ENCODE peak calls at places on chromosomes 16 and 17, in seven cellular contexts. One of them, this sample, is unnamed.
A peak's percentile ranks its signal among the peaks of the same experiment; 100 is the strongest.

GRCh38 chr17:76204277-76204676 is 36.0 kb downstream of the RNF157 start:
- DNase-seq in esophagus squamous epithelium: no peak
- DNase-seq in pancreas: no peak
- DNase-seq in ascending aorta: no peak
- DNase-seq in colonic mucosa: no peak
- DNase-seq in Calu3: no peak
- DNase-seq in RWPE1: peak; percentile 86
- DNase-seq in this sample: no peak

GRCh38 chr16:77410449-77410848 is 24.4 kb downstream of the ADAMTS18 start:
- DNase-seq in esophagus squamous epithelium: no peak
- DNase-seq in pancreas: no peak
- DNase-seq in ascending aorta: no peak
- DNase-seq in colonic mucosa: no peak
- DNase-seq in Calu3: no peak
- DNase-seq in RWPE1: no peak
- DNase-seq in this sample: no peak

GRCh38 chr17:33369149-33369548 is 76.1 kb upstream of the ASIC2 start:
- DNase-seq in esophagus squamous epithelium: no peak
- DNase-seq in pancreas: no peak
- DNase-seq in ascending aorta: no peak
- DNase-seq in colonic mucosa: no peak
- DNase-seq in Calu3: no peak
- DNase-seq in RWPE1: peak; percentile 18
- DNase-seq in this sample: no peak

GRCh38 chr17:2954898-2955445 is 108.4 kb downstream of the OR1D5 start:
- DNase-seq in esophagus squamous epithelium: no peak
- DNase-seq in pancreas: peak; percentile 18
- DNase-seq in ascending aorta: peak; percentile 15
- DNase-seq in colonic mucosa: no peak
- DNase-seq in Calu3: peak; percentile 67
- DNase-seq in RWPE1: peak; percentile 86
- DNase-seq in this sample: no peak

GRCh38 chr17:29734640-29735039 is 111.9 kb upstream of the CORO6 start:
- DNase-seq in esophagus squamous epithelium: no peak
- DNase-seq in pancreas: no peak
- DNase-seq in ascending aorta: no peak
- DNase-seq in colonic mucosa: no peak
- DNase-seq in Calu3: no peak
- DNase-seq in RWPE1: no peak
- DNase-seq in this sample: no peak

GRCh38 chr16:77853125-77853524 is 64.8 kb downstream of the VAT1L start:
- DNase-seq in esophagus squamous epithelium: no peak
- DNase-seq in pancreas: no peak
- DNase-seq in ascending aorta: peak; percentile 3
- DNase-seq in colonic mucosa: no peak
- DNase-seq in Calu3: no peak
- DNase-seq in RWPE1: no peak
- DNase-seq in this sample: no peak

GRCh38 chr16:54284319-54284930 is 2.2 kb downstream of the IRX3 start:
- DNase-seq in esophagus squamous epithelium: no peak
- DNase-seq in pancreas: peak; percentile 29
- DNase-seq in ascending aorta: peak; percentile 60
- DNase-seq in colonic mucosa: no peak
- DNase-seq in Calu3: peak; percentile 60
- DNase-seq in RWPE1: peak; percentile 16
- DNase-seq in this sample: peak; percentile 35

GRCh38 chr17:79022507-79022991 is 1.4 kb upstream of the C1QTNF1 start:
- DNase-seq in esophagus squamous epithelium: no peak
- DNase-seq in pancreas: no peak
- DNase-seq in ascending aorta: peak; percentile 90
- DNase-seq in colonic mucosa: no peak
- DNase-seq in Calu3: no peak
- DNase-seq in RWPE1: no peak
- DNase-seq in this sample: no peak

GRCh38 chr17:80025140-80025539 is 10.5 kb downstream of the TBC1D16 start:
- DNase-seq in esophagus squamous epithelium: no peak
- DNase-seq in pancreas: no peak
- DNase-seq in ascending aorta: no peak
- DNase-seq in colonic mucosa: no peak
- DNase-seq in Calu3: no peak
- DNase-seq in RWPE1: no peak
- DNase-seq in this sample: no peak

GRCh38 chr16:78094166-78094565 is 5.3 kb upstream of the WWOX start:
- DNase-seq in esophagus squamous epithelium: no peak
- DNase-seq in pancreas: no peak
- DNase-seq in ascending aorta: no peak
- DNase-seq in colonic mucosa: no peak
- DNase-seq in Calu3: no peak
- DNase-seq in RWPE1: no peak
- DNase-seq in this sample: no peak

GRCh38 chr16:49464093-49464492 is 90.5 kb downstream of the C16orf78 start:
- DNase-seq in esophagus squamous epithelium: no peak
- DNase-seq in pancreas: no peak
- DNase-seq in ascending aorta: peak; percentile 1
- DNase-seq in colonic mucosa: peak; percentile 2
- DNase-seq in Calu3: no peak
- DNase-seq in RWPE1: no peak
- DNase-seq in this sample: no peak

GRCh38 chr16:27539120-27539519 is 10.6 kb downstream of the GTF3C1 start:
- DNase-seq in esophagus squamous epithelium: no peak
- DNase-seq in pancreas: no peak
- DNase-seq in ascending aorta: no peak
- DNase-seq in colonic mucosa: no peak
- DNase-seq in Calu3: no peak
- DNase-seq in RWPE1: no peak
- DNase-seq in this sample: no peak

GRCh38 chr17:75518983-75519540 is 2.7 kb downstream of the TSEN54 start:
- DNase-seq in esophagus squamous epithelium: no peak
- DNase-seq in pancreas: no peak
- DNase-seq in ascending aorta: no peak
- DNase-seq in colonic mucosa: no peak
- DNase-seq in Calu3: no peak
- DNase-seq in RWPE1: no peak
- DNase-seq in this sample: no peak

GRCh38 chr16:50835358-50836060 is 93.6 kb downstream of the CYLD start:
- DNase-seq in esophagus squamous epithelium: no peak
- DNase-seq in pancreas: no peak
- DNase-seq in ascending aorta: peak; percentile 31
- DNase-seq in colonic mucosa: no peak
- DNase-seq in Calu3: no peak
- DNase-seq in RWPE1: no peak
- DNase-seq in this sample: no peak

GRCh38 chr16:19831678-19832077 is 53.0 kb downstream of the GPRC5B start:
- DNase-seq in esophagus squamous epithelium: no peak
- DNase-seq in pancreas: no peak
- DNase-seq in ascending aorta: no peak
- DNase-seq in colonic mucosa: no peak
- DNase-seq in Calu3: peak; percentile 27
- DNase-seq in RWPE1: peak; percentile 9
- DNase-seq in this sample: no peak

GRCh38 chr16:22728167-22728836 is 85.7 kb upstream of the HS3ST2 start:
- DNase-seq in esophagus squamous epithelium: no peak
- DNase-seq in pancreas: no peak
- DNase-seq in ascending aorta: no peak
- DNase-seq in colonic mucosa: no peak
- DNase-seq in Calu3: no peak
- DNase-seq in RWPE1: no peak
- DNase-seq in this sample: no peak

GRCh38 chr17:28716740-28717577 is 709 bp downstream of the RAB34 start:
- DNase-seq in esophagus squamous epithelium: no peak
- DNase-seq in pancreas: no peak
- DNase-seq in ascending aorta: peak; percentile 73
- DNase-seq in colonic mucosa: peak; percentile 34
- DNase-seq in Calu3: no peak
- DNase-seq in RWPE1: no peak
- DNase-seq in this sample: no peak

GRCh38 chr17:76345377-76345945 is 8.3 kb downstream of the PRPSAP1 start:
- DNase-seq in esophagus squamous epithelium: no peak
- DNase-seq in pancreas: no peak
- DNase-seq in ascending aorta: no peak
- DNase-seq in colonic mucosa: no peak
- DNase-seq in Calu3: no peak
- DNase-seq in RWPE1: no peak
- DNase-seq in this sample: no peak

GRCh38 chr17:81870978-81871386 is at the start of gene ARHGDIA:
- DNase-seq in esophagus squamous epithelium: peak; percentile 82
- DNase-seq in pancreas: no peak
- DNase-seq in ascending aorta: no peak
- DNase-seq in colonic mucosa: no peak
- DNase-seq in Calu3: no peak
- DNase-seq in RWPE1: no peak
- DNase-seq in this sample: no peak

GRCh38 chr17:59534583-59534982 is 30.8 kb upstream of the DHX40 start:
- DNase-seq in esophagus squamous epithelium: no peak
- DNase-seq in pancreas: no peak
- DNase-seq in ascending aorta: no peak
- DNase-seq in colonic mucosa: no peak
- DNase-seq in Calu3: no peak
- DNase-seq in RWPE1: no peak
- DNase-seq in this sample: no peak
- TF ChIP-seq CTCF in esophagus squamous epithelium: no peak
- TF ChIP-seq CTCF in pancreas: no peak
- TF ChIP-seq CTCF in ascending aorta: no peak
- TF ChIP-seq CTCF in colonic mucosa: no peak
- TF ChIP-seq CTCF in Calu3: no peak
- TF ChIP-seq CTCF in RWPE1: peak; percentile 14
- TF ChIP-seq CTCF in this sample: no peak

GRCh38 chr17:65169691-65170090 is 32.5 kb downstream of the RGS9 start:
- DNase-seq in esophagus squamous epithelium: no peak
- DNase-seq in pancreas: no peak
- DNase-seq in ascending aorta: no peak
- DNase-seq in colonic mucosa: no peak
- DNase-seq in Calu3: no peak
- DNase-seq in RWPE1: no peak
- DNase-seq in this sample: no peak
- TF ChIP-seq CTCF in esophagus squamous epithelium: no peak
- TF ChIP-seq CTCF in pancreas: no peak
- TF ChIP-seq CTCF in ascending aorta: no peak
- TF ChIP-seq CTCF in colonic mucosa: no peak
- TF ChIP-seq CTCF in Calu3: no peak
- TF ChIP-seq CTCF in RWPE1: no peak
- TF ChIP-seq CTCF in this sample: no peak

DNA sequence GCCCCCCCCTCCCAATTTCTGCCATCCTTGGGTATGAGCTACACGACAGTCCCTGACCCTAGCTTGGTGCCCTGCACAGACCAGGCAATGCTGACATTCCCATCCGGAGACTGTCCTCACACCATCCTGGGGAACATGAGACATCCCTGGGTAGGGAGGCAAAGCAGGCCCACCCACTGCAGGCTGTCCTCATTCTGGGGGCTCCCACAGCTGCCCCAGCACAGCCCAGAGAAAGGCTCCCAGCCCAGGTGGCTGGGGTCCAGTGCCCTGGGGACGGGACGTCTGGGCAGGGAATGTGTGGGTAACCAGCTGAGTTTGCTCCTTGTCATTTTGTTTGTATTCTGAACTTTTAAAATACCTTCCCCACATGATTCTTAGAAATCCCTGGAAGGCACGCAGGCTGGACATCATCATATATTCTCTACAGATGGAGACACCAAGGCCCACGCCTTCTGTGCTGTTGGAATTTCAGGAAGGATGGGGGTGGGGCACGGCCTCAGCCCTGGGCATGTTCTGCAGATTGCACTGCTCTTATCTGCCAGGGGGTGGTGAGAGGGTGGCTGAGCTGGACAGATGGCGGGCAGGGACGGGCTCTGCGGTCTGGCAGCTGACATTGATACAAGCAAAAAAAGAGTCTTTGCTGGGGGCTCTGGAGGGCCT is 28.5 kb downstream of the LRRC75A start:
- DNase-seq in esophagus squamous epithelium: no peak
- DNase-seq in pancreas: peak; percentile 67
- DNase-seq in ascending aorta: peak; percentile 75
- DNase-seq in colonic mucosa: peak; percentile 93
- DNase-seq in Calu3: peak; percentile 50
- DNase-seq in RWPE1: peak; percentile 56
- DNase-seq in this sample: no peak
- TF ChIP-seq CTCF in esophagus squamous epithelium: no peak
- TF ChIP-seq CTCF in pancreas: peak; percentile 8
- TF ChIP-seq CTCF in ascending aorta: peak; percentile 29
- TF ChIP-seq CTCF in colonic mucosa: peak; percentile 25
- TF ChIP-seq CTCF in Calu3: peak; percentile 32
- TF ChIP-seq CTCF in RWPE1: peak; percentile 17
- TF ChIP-seq CTCF in this sample: no peak

GRCh38 chr16:30722443-30722842 is 23.5 kb downstream of the SRCAP start:
- DNase-seq in esophagus squamous epithelium: no peak
- DNase-seq in pancreas: no peak
- DNase-seq in ascending aorta: no peak
- DNase-seq in colonic mucosa: no peak
- DNase-seq in Calu3: no peak
- DNase-seq in RWPE1: no peak
- DNase-seq in this sample: no peak
- TF ChIP-seq CTCF in esophagus squamous epithelium: no peak
- TF ChIP-seq CTCF in pancreas: no peak
- TF ChIP-seq CTCF in ascending aorta: no peak
- TF ChIP-seq CTCF in colonic mucosa: no peak
- TF ChIP-seq CTCF in Calu3: peak; percentile 17
- TF ChIP-seq CTCF in RWPE1: no peak
- TF ChIP-seq CTCF in this sample: peak; percentile 32

GRCh38 chr17:50926523-50926922 is 60.4 kb upstream of the TOB1 start:
- DNase-seq in esophagus squamous epithelium: no peak
- DNase-seq in pancreas: no peak
- DNase-seq in ascending aorta: no peak
- DNase-seq in colonic mucosa: no peak
- DNase-seq in Calu3: no peak
- DNase-seq in RWPE1: no peak
- DNase-seq in this sample: no peak
- TF ChIP-seq CTCF in esophagus squamous epithelium: no peak
- TF ChIP-seq CTCF in pancreas: no peak
- TF ChIP-seq CTCF in ascending aorta: no peak
- TF ChIP-seq CTCF in colonic mucosa: no peak
- TF ChIP-seq CTCF in Calu3: no peak
- TF ChIP-seq CTCF in RWPE1: no peak
- TF ChIP-seq CTCF in this sample: no peak

DNA sequence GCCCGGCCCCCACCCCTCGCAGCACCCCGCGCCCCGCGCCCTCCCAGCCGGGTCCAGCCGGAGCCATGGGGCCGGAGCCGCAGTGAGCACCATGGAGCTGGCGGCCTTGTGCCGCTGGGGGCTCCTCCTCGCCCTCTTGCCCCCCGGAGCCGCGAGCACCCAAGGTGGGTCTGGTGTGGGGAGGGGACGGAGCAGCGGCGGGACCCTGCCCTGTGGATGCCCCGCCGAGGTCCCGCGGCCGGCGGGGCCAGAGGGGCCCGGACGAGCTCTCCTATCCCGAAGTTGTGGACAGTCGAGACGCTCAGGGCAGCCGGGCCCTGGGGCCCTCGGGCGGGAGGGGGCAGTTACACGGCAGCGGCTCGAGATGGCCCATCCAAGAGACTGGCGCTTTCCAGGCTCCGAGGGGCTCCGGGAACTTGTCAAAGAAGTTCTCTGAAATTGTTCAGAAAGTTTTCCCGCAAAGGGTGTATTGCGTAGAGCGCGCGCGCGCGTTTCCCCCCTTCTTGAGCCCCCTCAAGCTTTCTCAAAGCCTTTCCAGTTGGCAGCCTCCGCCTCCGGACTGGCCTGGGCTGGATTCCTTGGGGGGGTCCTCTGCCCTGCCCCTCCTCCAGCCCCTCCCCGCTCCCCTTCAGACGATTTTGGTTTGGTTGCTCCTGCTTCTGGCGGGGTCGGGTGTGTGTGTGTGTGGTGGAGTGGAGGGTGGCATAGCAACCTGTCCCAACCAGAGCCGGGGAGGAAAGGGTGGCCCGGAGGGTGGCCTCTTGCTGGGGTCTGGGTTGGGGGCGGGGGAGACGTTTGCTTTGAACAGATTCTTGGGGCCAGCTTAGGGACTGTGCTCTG is 504 bp downstream of the ERBB2 start:
- DNase-seq in esophagus squamous epithelium: no peak
- DNase-seq in pancreas: no peak
- DNase-seq in ascending aorta: no peak
- DNase-seq in colonic mucosa: no peak
- DNase-seq in Calu3: peak; percentile 100
- DNase-seq in RWPE1: peak; percentile 41
- DNase-seq in this sample: peak; percentile 29
- TF ChIP-seq CTCF in esophagus squamous epithelium: no peak
- TF ChIP-seq CTCF in pancreas: no peak
- TF ChIP-seq CTCF in ascending aorta: no peak
- TF ChIP-seq CTCF in colonic mucosa: no peak
- TF ChIP-seq CTCF in Calu3: no peak
- TF ChIP-seq CTCF in RWPE1: no peak
- TF ChIP-seq CTCF in this sample: no peak